ENCODE peak calls at places on chromosomes 6 and 20, in nine cellular contexts. B is CD8-positive, alpha-beta T cell; L is globus pallidus; Q is CD4-positive, alpha-beta T cell; I is GM03348; K is adipocyte; A is tibial artery; D is CD8-positive, alpha-beta memory T cell; N is heart right ventricle. T is an unnamed sample.

GRCh38 chr20:10705801-10706459 is 32.1 kb upstream of the JAG1 start:
- DNase-seq in D (no peak), L (no peak), I (no peak), Q (no peak), A (no peak), K (no peak), B (no peak), N (no peak), T (no peak)

GRCh38 chr6:114569643-114570042 is 226.8 kb upstream of the HS3ST5 start:
- DNase-seq in B (no peak), L (no peak), K (no peak), A (no peak), I (no peak), D (no peak), Q (no peak), N (no peak), T (no peak)

GRCh38 chr20:21571841-21572690 is 58.2 kb upstream of the NKX2-2 start:
- DNase-seq in D (peak; percentile 16), N (no peak), I (peak; percentile 57), B (no peak), Q (no peak), K (peak; percentile 48), A (no peak), L (peak; percentile 47), T (no peak)

GRCh38 chr6:35058041-35058675 is 83.0 kb downstream of the TCP11 start:
- DNase-seq in D (no peak), L (no peak), I (no peak), Q (no peak), N (peak; percentile 63), K (no peak), A (no peak), B (no peak), T (no peak)

GRCh38 chr20:3661060-3661820 is 2.0 kb downstream of the GFRA4 start:
- DNase-seq in I (no peak), N (no peak), L (no peak), K (peak; percentile 14), A (peak; percentile 50), Q (no peak), B (no peak), D (no peak), T (no peak)

GRCh38 chr20:48875914-48876240 is 45.6 kb upstream of the ARFGEF2 start:
- DNase-seq in B (no peak), D (no peak), N (no peak), I (peak; percentile 49), K (no peak), L (no peak), A (no peak), Q (no peak), T (no peak)

GRCh38 chr6:140957334-140957733 is 1175.4 kb upstream of the GJE1 start:
- DNase-seq in K (no peak), L (no peak), Q (no peak), B (no peak), D (no peak), N (no peak), A (no peak), I (no peak), T (no peak)

GRCh38 chr6:92967352-92967751 is 452.0 kb downstream of the EPHA7 start:
- DNase-seq in Q (no peak), L (no peak), A (no peak), K (no peak), N (no peak), I (no peak), D (no peak), B (no peak), T (no peak)

GRCh38 chr20:6140947-6141346 is 18.1 kb upstream of the FERMT1 start:
- DNase-seq in I (no peak), B (no peak), D (no peak), Q (no peak), L (no peak), A (no peak), K (no peak), N (no peak), T (no peak)

GRCh38 chr6:107917468-107918375 is 40.3 kb downstream of the SEC63 start:
- DNase-seq in A (no peak), I (no peak), B (no peak), D (no peak), L (no peak), N (no peak), Q (no peak), K (no peak), T (no peak)

GRCh38 chr6:145278163-145278807 is 457.0 kb downstream of the EPM2A start:
- DNase-seq in N (no peak), B (no peak), D (no peak), I (peak; percentile 43), Q (no peak), A (no peak), K (peak; percentile 19), L (no peak), T (no peak)

GRCh38 chr20:8335059-8335458 is 203.0 kb downstream of the PLCB1 start:
- DNase-seq in B (no peak), Q (no peak), L (no peak), K (no peak), I (no peak), D (no peak), N (no peak), A (no peak), T (no peak)

GRCh38 chr6:53431704-53432103 is 83.0 kb upstream of the ELOVL5 start:
- DNase-seq in D (no peak), K (no peak), B (no peak), A (no peak), I (no peak), L (no peak), N (no peak), Q (no peak), T (no peak)

GRCh38 chr20:37741055-37741454 is 47.2 kb downstream of the CTNNBL1 start:
- DNase-seq in K (peak; percentile 23), B (no peak), L (no peak), Q (no peak), N (no peak), I (no peak), D (no peak), A (no peak), T (no peak)

GRCh38 chr20:48738399-48739304 is 89.1 kb downstream of the PREX1 start:
- DNase-seq in L (no peak), D (no peak), Q (no peak), K (no peak), A (no peak), B (no peak), I (no peak), N (no peak), T (no peak)

GRCh38 chr6:170075659-170076223 is 215.1 kb downstream of the DLL1 start:
- DNase-seq in B (no peak), L (no peak), K (no peak), Q (no peak), A (peak; percentile 37), N (no peak), I (no peak), D (no peak), T (no peak)

GRCh38 chr6:109852713-109853112 is 125.4 kb upstream of the GPR6 start:
- DNase-seq in Q (no peak), A (no peak), N (no peak), D (no peak), I (no peak), K (no peak), B (no peak), L (no peak), T (no peak)

GRCh38 chr20:36311854-36312723 is 6.0 kb downstream of the DLGAP4 start:
- DNase-seq in L (no peak), I (no peak), N (no peak), B (no peak), A (peak; percentile 34), K (no peak), D (no peak), Q (no peak), T (peak; percentile 8)

GRCh38 chr6:118370722-118371121 is 177.4 kb upstream of the PLN start:
- DNase-seq in I (no peak), K (peak; percentile 13), N (peak; percentile 58), L (no peak), B (no peak), Q (no peak), A (no peak), D (no peak), T (no peak)

GRCh38 chr20:53768329-53768728 is 174.7 kb upstream of the ZNF217 start:
- DNase-seq in L (no peak), K (no peak), I (no peak), A (no peak), N (no peak), B (no peak), D (no peak), Q (no peak), T (no peak)

GRCh38 chr6:53938810-53939209 is 144.0 kb downstream of the LRRC1 start:
- DNase-seq in D (no peak), B (no peak), Q (no peak), K (no peak), A (no peak), I (no peak), L (no peak), N (no peak), T (no peak)

GRCh38 chr6:169273511-169273910 is 19.9 kb upstream of the THBS2 start:
- DNase-seq in A (no peak), D (no peak), Q (no peak), I (no peak), L (no peak), N (no peak), K (no peak), B (no peak), T (no peak)

GRCh38 chr6:114579486-114579885 is 236.7 kb upstream of the HS3ST5 start:
- DNase-seq in B (no peak), L (no peak), Q (no peak), N (no peak), A (no peak), I (no peak), D (no peak), K (no peak), T (no peak)

GRCh38 chr20:62191781-62192559 is 9.1 kb downstream of the MTG2 start:
- DNase-seq in B (no peak), Q (no peak), N (no peak), D (no peak), L (no peak), I (no peak), K (no peak), A (no peak), T (no peak)

GRCh38 chr6:147742445-147742844 is 234.0 kb downstream of the SAMD5 start:
- DNase-seq in I (no peak), Q (no peak), N (no peak), B (no peak), K (no peak), D (no peak), L (no peak), A (no peak), T (no peak)

GRCh38 chr6:139919107-139920026 is 544.9 kb upstream of the CITED2 start:
- DNase-seq in I (no peak), N (no peak), A (no peak), L (peak; percentile 22), Q (no peak), K (no peak), D (no peak), B (no peak), T (no peak)

GRCh38 chr6:42451595-42452170 is at the start of gene TRERF1:
- DNase-seq in N (peak; percentile 54), K (peak; percentile 82), D (peak; percentile 69), Q (peak; percentile 40), L (peak; percentile 35), A (peak; percentile 76), B (peak; percentile 12), I (peak; percentile 76), T (peak; percentile 59)

GRCh38 chr6:169099411-169100202 is 154.0 kb downstream of the THBS2 start:
- DNase-seq in Q (no peak), N (no peak), D (no peak), K (peak; percentile 31), A (no peak), B (no peak), L (no peak), I (no peak), T (no peak)

GRCh38 chr6:36625161-36625919 is 31.2 kb downstream of the SRSF3 start:
- DNase-seq in D (no peak), N (peak; percentile 38), L (no peak), K (peak; percentile 44), Q (no peak), B (no peak), I (peak; percentile 69), A (peak; percentile 84), T (no peak)

GRCh38 chr6:13362432-13362831 is 34.1 kb upstream of the TBC1D7 start:
- DNase-seq in I (no peak), A (no peak), Q (no peak), N (no peak), L (no peak), B (no peak), K (no peak), D (no peak), T (no peak)

GRCh38 chr20:63116412-63117106 is 99.4 kb downstream of the YTHDF1 start:
- DNase-seq in A (no peak), K (peak; percentile 48), I (peak; percentile 75), N (no peak), L (no peak), D (no peak), B (no peak), Q (no peak), T (no peak)